ENCODE peak calls at places on chromosomes 4 and X, in ten cellular contexts. One of them, this sample, is unnamed.

GRCh38 chr4:129344058-129344457 is 248.1 kb downstream of the C4orf33 start:
- DNase-seq in GM06990: no peak
- DNase-seq in AG20443: peak
- DNase-seq in NCI-H1092: peak
- DNase-seq in astrocyte of the spinal cord: peak
- DNase-seq in globus pallidus: no peak
- DNase-seq in AG04450: no peak
- DNase-seq in NCI-H2081 treated with DMSO at 0.1 percent for 48 hours: peak
- DNase-seq in NCI-H1105: no peak
- DNase-seq in SJCRH30: no peak
- DNase-seq in this sample: no peak

GRCh38 chr4:173666-174314 is 49.5 kb downstream of the ZNF718 start:
- DNase-seq in SJCRH30: no peak
- DNase-seq in GM06990: no peak
- DNase-seq in NCI-H2081 treated with DMSO at 0.1 percent for 48 hours: no peak
- DNase-seq in AG20443: no peak
- DNase-seq in astrocyte of the spinal cord: no peak
- DNase-seq in globus pallidus: no peak
- DNase-seq in AG04450: no peak
- DNase-seq in NCI-H1092: no peak
- DNase-seq in NCI-H1105: no peak
- DNase-seq in this sample: no peak

GRCh38 chr4:171142639-171143038 is 670.6 kb upstream of the GALNTL6 start:
- DNase-seq in astrocyte of the spinal cord: no peak
- DNase-seq in AG04450: no peak
- DNase-seq in NCI-H2081 treated with DMSO at 0.1 percent for 48 hours: no peak
- DNase-seq in SJCRH30: no peak
- DNase-seq in NCI-H1105: no peak
- DNase-seq in NCI-H1092: no peak
- DNase-seq in AG20443: no peak
- DNase-seq in GM06990: no peak
- DNase-seq in globus pallidus: no peak
- DNase-seq in this sample: no peak

GRCh38 chr4:67700119-67700873 is 659 bp downstream of the UBA6 start:
- DNase-seq in SJCRH30: no peak
- DNase-seq in NCI-H1105: no peak
- DNase-seq in astrocyte of the spinal cord: peak
- DNase-seq in globus pallidus: peak
- DNase-seq in GM06990: no peak
- DNase-seq in AG20443: peak
- DNase-seq in NCI-H2081 treated with DMSO at 0.1 percent for 48 hours: no peak
- DNase-seq in NCI-H1092: no peak
- DNase-seq in AG04450: no peak
- DNase-seq in this sample: no peak

GRCh38 chrX:134753185-134754008 is 95.1 kb upstream of the PLAC1 start:
- DNase-seq in NCI-H2081 treated with DMSO at 0.1 percent for 48 hours: no peak
- DNase-seq in astrocyte of the spinal cord: peak
- DNase-seq in globus pallidus: no peak
- DNase-seq in NCI-H1105: no peak
- DNase-seq in AG20443: peak
- DNase-seq in AG04450: no peak
- DNase-seq in GM06990: no peak
- DNase-seq in NCI-H1092: no peak
- DNase-seq in SJCRH30: peak
- DNase-seq in this sample: no peak

GRCh38 chr4:52102587-52102986 is 51.5 kb downstream of the SPATA18 start:
- DNase-seq in globus pallidus: no peak
- DNase-seq in NCI-H1105: no peak
- DNase-seq in AG20443: no peak
- DNase-seq in astrocyte of the spinal cord: peak
- DNase-seq in SJCRH30: no peak
- DNase-seq in AG04450: no peak
- DNase-seq in GM06990: no peak
- DNase-seq in NCI-H2081 treated with DMSO at 0.1 percent for 48 hours: no peak
- DNase-seq in NCI-H1092: no peak
- DNase-seq in this sample: no peak

GRCh38 chr4:112807999-112808398 is 171.1 kb downstream of the LARP7 start:
- DNase-seq in astrocyte of the spinal cord: no peak
- DNase-seq in GM06990: no peak
- DNase-seq in NCI-H1105: no peak
- DNase-seq in NCI-H2081 treated with DMSO at 0.1 percent for 48 hours: no peak
- DNase-seq in AG04450: no peak
- DNase-seq in AG20443: no peak
- DNase-seq in globus pallidus: peak
- DNase-seq in NCI-H1092: no peak
- DNase-seq in SJCRH30: no peak
- DNase-seq in this sample: no peak

GRCh38 chrX:17718649-17719165 is 18.6 kb upstream of the SCML1 start:
- DNase-seq in AG04450: no peak
- DNase-seq in astrocyte of the spinal cord: no peak
- DNase-seq in AG20443: no peak
- DNase-seq in NCI-H1092: no peak
- DNase-seq in GM06990: no peak
- DNase-seq in globus pallidus: no peak
- DNase-seq in SJCRH30: no peak
- DNase-seq in NCI-H2081 treated with DMSO at 0.1 percent for 48 hours: no peak
- DNase-seq in NCI-H1105: no peak
- DNase-seq in this sample: no peak

GRCh38 chr4:151540728-151541437 is 131.9 kb downstream of the FHIP1A start:
- DNase-seq in astrocyte of the spinal cord: peak
- DNase-seq in globus pallidus: no peak
- DNase-seq in NCI-H1105: peak
- DNase-seq in AG04450: peak
- DNase-seq in NCI-H2081 treated with DMSO at 0.1 percent for 48 hours: no peak
- DNase-seq in SJCRH30: no peak
- DNase-seq in GM06990: no peak
- DNase-seq in NCI-H1092: peak
- DNase-seq in AG20443: peak
- DNase-seq in this sample: no peak

This sample was measured in foreskin melanocyte.